ENCODE peak calls at places on chromosome 18, in nine cellular contexts. D is ovary, W is HCT116, X is endothelial cell of umbilical vein, U is right lobe of liver, V is testis, Z is A549, I is transverse colon, N is spleen. L is an unnamed sample.

GRCh38 chr18:36769172-36769571 is 59.6 kb downstream of the TPGS2 start:
- DNase-seq in D (no peak), W (no peak), X (no peak), U (no peak), V (no peak), Z (no peak), I (no peak), N (no peak), L (no peak)

GRCh38 chr18:73614812-73615211 is 532.8 kb downstream of the FBXO15 start:
- DNase-seq in D (no peak), W (no peak), X (no peak), U (no peak), V (no peak), Z (peak; percentile 9), I (no peak), N (no peak), L (no peak)

GRCh38 chr18:13629841-13630747 is 96.3 kb downstream of the FAM210A start:
- DNase-seq in D (peak; percentile 40), W (peak; percentile 48), X (peak; percentile 67), U (no peak), V (peak; percentile 67), Z (peak; percentile 51), I (peak; percentile 49), N (no peak), L (peak; percentile 58)

GRCh38 chr18:35347991-35348390 is 3.8 kb upstream of the ZNF24 start:
- DNase-seq in D (no peak), W (no peak), X (no peak), U (no peak), V (no peak), Z (no peak), I (no peak), N (no peak), L (no peak)

GRCh38 chr18:35122586-35123224 is 81.5 kb downstream of the MAPRE2 start:
- DNase-seq in D (no peak), W (no peak), X (no peak), U (no peak), V (no peak), Z (no peak), I (no peak), N (no peak), L (no peak)

GRCh38 chr18:3380384-3380961 is 69.5 kb upstream of the TGIF1 start:
- DNase-seq in D (no peak), W (peak; percentile 24), X (peak; percentile 19), U (no peak), V (no peak), Z (peak; percentile 80), I (no peak), N (no peak), L (no peak)

GRCh38 chr18:78704960-78705600 is 274.5 kb upstream of the SALL3 start:
- DNase-seq in D (no peak), W (no peak), X (no peak), U (no peak), V (no peak), Z (no peak), I (no peak), N (no peak), L (no peak)

GRCh38 chr18:22734812-22735627 is 198.1 kb upstream of the RBBP8 start:
- DNase-seq in D (no peak), W (no peak), X (no peak), U (no peak), V (no peak), Z (no peak), I (no peak), N (no peak), L (no peak)

GRCh38 chr18:61545281-61546245 is 212.3 kb downstream of the CDH20 start:
- DNase-seq in D (no peak), W (no peak), X (peak; percentile 66), U (no peak), V (no peak), Z (no peak), I (no peak), N (no peak), L (peak; percentile 32)

GRCh38 chr18:57906852-57907251 is 103.7 kb upstream of the ATP8B1 start:
- DNase-seq in D (no peak), W (no peak), X (no peak), U (no peak), V (no peak), Z (peak; percentile 15), I (no peak), N (no peak), L (no peak)

GRCh38 chr18:29041976-29042375 is 865.0 kb upstream of the CDH2 start:
- DNase-seq in D (no peak), W (no peak), X (no peak), U (no peak), V (no peak), Z (no peak), I (no peak), N (no peak), L (no peak)

GRCh38 chr18:6751207-6751606 is 21.7 kb downstream of the ARHGAP28 start:
- DNase-seq in D (no peak), W (no peak), X (peak; percentile 70), U (no peak), V (no peak), Z (no peak), I (no peak), N (no peak), L (no peak)

GRCh38 chr18:37322497-37323035 is 243.0 kb downstream of the CELF4 start:
- DNase-seq in D (peak; percentile 37), W (peak; percentile 26), X (peak; percentile 17), U (peak; percentile 52), V (peak; percentile 64), Z (peak; percentile 19), I (peak; percentile 17), N (no peak), L (peak; percentile 41)

GRCh38 chr18:33495278-33495677 is 54.8 kb upstream of the CCDC178 start:
- DNase-seq in D (peak; percentile 27), W (no peak), X (peak; percentile 10), U (peak; percentile 47), V (peak; percentile 45), Z (peak; percentile 16), I (no peak), N (no peak), L (peak; percentile 50)

GRCh38 chr18:10205136-10205535 is 249.3 kb upstream of the APCDD1 start:
- DNase-seq in D (no peak), W (no peak), X (no peak), U (no peak), V (no peak), Z (no peak), I (no peak), N (no peak), L (no peak)

GRCh38 chr18:24199563-24199962 is 60.7 kb downstream of the CABYR start:
- DNase-seq in D (no peak), W (no peak), X (no peak), U (no peak), V (no peak), Z (no peak), I (no peak), N (no peak), L (no peak)
- TF ChIP-seq POLR2A in D (no peak), W (no peak), X (no peak), U (no peak), V (no peak), Z (no peak), I (no peak), N (no peak), L (no peak)

DNA sequence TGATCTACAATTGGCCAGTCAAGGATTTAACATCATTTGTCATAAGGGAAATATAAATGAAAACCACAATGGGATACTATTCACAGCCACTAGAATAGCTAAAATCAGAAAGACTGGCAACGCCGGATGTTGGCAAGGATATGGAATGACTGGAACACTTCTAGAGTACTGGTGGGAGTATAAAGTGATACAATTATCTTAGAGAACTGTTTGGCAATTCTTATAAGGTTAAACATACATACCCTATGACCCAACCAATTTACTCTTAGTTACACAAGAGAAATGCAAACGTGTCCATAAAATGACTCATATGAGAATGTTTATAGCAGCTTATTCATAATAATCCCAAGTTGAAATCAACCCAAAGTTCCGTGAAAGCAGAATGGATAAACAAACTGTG is 35.0 kb downstream of the MAPK4 start:
- DNase-seq in D (no peak), W (no peak), X (no peak), U (no peak), V (peak; percentile 23), Z (no peak), I (peak; percentile 18), N (no peak), L (no peak)
- H3K27ac ChIP-seq in D (no peak overlapping the region), W (no peak overlapping the region), X (no peak overlapping the region), U (no peak overlapping the region), V (no peak overlapping the region), Z (no peak overlapping the region), I (no peak overlapping the region), N (no peak overlapping the region), L (no peak overlapping the region)

GRCh38 chr18:394997-395383 is 105.5 kb downstream of the COLEC12 start:
- DNase-seq in D (no peak), W (no peak), X (peak; percentile 47), U (no peak), V (no peak), Z (no peak), I (no peak), N (no peak), L (peak; percentile 7)
- H3K4me1 ChIP-seq in D (no peaks in the 10 kb centered on the region), W (no peaks in the 10 kb centered on the region), X (peaks cover 15% of the 10 kb centered on the region), U (no peaks in the 10 kb centered on the region), V (no peaks in the 10 kb centered on the region), Z (no peaks in the 10 kb centered on the region), I (no peaks in the 10 kb centered on the region), N (no peaks in the 10 kb centered on the region), L (peaks cover 12% of the 10 kb centered on the region)

GRCh38 chr18:76483780-76484179 is 11.3 kb downstream of the ZNF516 start:
- DNase-seq in D (no peak), W (no peak), X (no peak), U (no peak), V (no peak), Z (no peak), I (peak; percentile 47), N (no peak), L (no peak)

GRCh38 chr18:76484749-76485387 is 10.2 kb downstream of the ZNF516 start:
- DNase-seq in D (no peak), W (no peak), X (no peak), U (no peak), V (no peak), Z (no peak), I (no peak), N (no peak), L (no peak)

GRCh38 chr18:76480913-76481312 is 14.1 kb downstream of the ZNF516 start:
- DNase-seq in D (no peak), W (no peak), X (no peak), U (no peak), V (no peak), Z (no peak), I (no peak), N (no peak), L (no peak)

GRCh38 chr18:76482267-76482666 is 12.8 kb downstream of the ZNF516 start:
- DNase-seq in D (no peak), W (no peak), X (no peak), U (no peak), V (no peak), Z (no peak), I (no peak), N (no peak), L (no peak)

DNA sequence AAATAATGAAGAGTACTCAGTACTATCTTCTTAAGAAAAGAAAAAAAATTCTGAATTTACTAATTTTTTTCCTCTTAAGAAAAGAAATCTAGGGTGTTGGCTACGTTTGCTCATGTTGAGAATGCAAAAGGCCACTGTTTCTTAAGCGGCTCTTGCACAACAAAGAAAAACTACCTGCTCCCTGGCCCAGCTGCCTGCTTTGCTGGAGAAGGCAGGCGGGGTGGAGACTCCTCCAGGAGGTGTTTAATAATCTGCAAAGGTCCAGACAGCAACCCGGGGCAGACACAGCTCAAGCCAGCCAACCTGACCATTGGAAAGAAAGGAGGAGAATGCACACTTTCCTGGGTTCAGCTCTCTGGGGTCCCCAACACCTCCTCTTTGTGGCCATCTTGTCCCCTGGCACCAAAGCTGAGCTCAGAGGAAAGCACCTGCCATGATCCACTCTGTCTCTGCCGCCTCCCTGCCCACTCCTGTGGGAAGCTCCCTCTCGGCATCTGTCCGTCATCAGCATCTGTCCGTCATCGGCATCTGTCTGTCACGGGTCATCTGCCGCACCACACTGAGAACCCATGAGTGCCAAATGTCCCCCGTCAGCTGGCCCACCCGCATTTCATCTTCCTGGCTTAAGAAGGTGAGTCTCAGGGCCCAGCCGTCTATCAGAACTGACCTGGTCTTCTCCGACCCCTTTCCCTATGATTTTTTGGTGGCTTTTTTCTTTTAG is 11.9 kb downstream of the ZNF516 start:
- DNase-seq in D (no peak), W (no peak), X (no peak), U (no peak), V (peak; percentile 14), Z (no peak), I (no peak), N (no peak), L (no peak)
- TF ChIP-seq POLR2A in D (no peak), W (no peak), X (no peak), U (no peak), V (no peak), Z (no peak), I (no peak), N (no peak), L (no peak)

L was measured in thyroid gland.